ENCODE peak calls at places on chromosomes 11 and 22, in five cellular contexts. E is glutamatergic neuron; B is activated CD8-positive, alpha-beta T cell treated with anti-CD3 and anti-CD28 coated beads for 36 hours; T is CD4-positive, alpha-beta T cell; M is fibroblast of pulmonary artery. Y is an unnamed sample.

GRCh38 chr11:122028561-122028960 is 87.5 kb downstream of the BLID start:
- DNase-seq in E (peak; percentile 18), B (no peak), T (no peak), M (no peak), Y (no peak)

GRCh38 chr11:94089356-94089755 is 39.3 kb upstream of the PANX1 start:
- DNase-seq in E (no peak), B (no peak), T (no peak), M (no peak), Y (no peak)

GRCh38 chr11:124835918-124836317 is 29.3 kb upstream of the ROBO3 start:
- DNase-seq in E (no peak), B (no peak), T (no peak), M (no peak), Y (no peak)

GRCh38 chr22:19707347-19708322 is 6.7 kb upstream of the SEPTIN5 start:
- DNase-seq in E (no peak), B (no peak), T (no peak), M (no peak), Y (no peak)

GRCh38 chr11:5809905-5810792 is 1.4 kb downstream of the OR52N2 start:
- DNase-seq in E (no peak), B (no peak), T (no peak), M (no peak), Y (peak; percentile 28)

GRCh38 chr22:42169055-42169469 is 38.5 kb upstream of the CYP2D6 start:
- DNase-seq in E (peak; percentile 85), B (peak; percentile 89), T (peak; percentile 62), M (peak; percentile 80), Y (peak; percentile 84)

GRCh38 chr11:120781486-120782120 is 242.3 kb upstream of the TBCEL start:
- DNase-seq in E (no peak), B (no peak), T (no peak), M (no peak), Y (no peak)

GRCh38 chr11:129643031-129643721 is 172.5 kb upstream of the TMEM45B start:
- DNase-seq in E (no peak), B (peak; percentile 21), T (no peak), M (peak; percentile 23), Y (no peak)

GRCh38 chr11:41316726-41317125 is 142.7 kb downstream of the LRRC4C start:
- DNase-seq in E (no peak), B (no peak), T (no peak), M (no peak), Y (no peak)

GRCh38 chr11:14768789-14769188 is 123.2 kb downstream of the CYP2R1 start:
- DNase-seq in E (no peak), B (peak; percentile 32), T (no peak), M (no peak), Y (no peak)

GRCh38 chr11:114163231-114163631 is 103.7 kb downstream of the ZBTB16 start:
- DNase-seq in E (no peak), B (no peak), T (no peak), M (peak; percentile 95), Y (no peak)

GRCh38 chr11:118229274-118229847 is 4.5 kb upstream of the JAML start:
- DNase-seq in E (no peak), B (no peak), T (no peak), M (no peak), Y (no peak)

GRCh38 chr11:65426839-65427690 is 4.5 kb downstream of the NEAT1 start:
- DNase-seq in E (no peak), B (peak; percentile 66), T (peak; percentile 45), M (peak; percentile 87), Y (no peak)

GRCh38 chr11:76621466-76621865 is 49.1 kb downstream of the LRRC32 start:
- DNase-seq in E (no peak), B (no peak), T (no peak), M (no peak), Y (no peak)

GRCh38 chr11:68150029-68150428 is 28.8 kb upstream of the CHKA start:
- DNase-seq in E (no peak), B (no peak), T (no peak), M (peak; percentile 93), Y (peak; percentile 48)

GRCh38 chr11:73758451-73758850 is 2.4 kb downstream of the RAB6A start:
- DNase-seq in E (no peak), B (no peak), T (no peak), M (no peak), Y (no peak)

GRCh38 chr11:83252941-83253340 is 33.2 kb downstream of the CCDC90B start:
- DNase-seq in E (no peak), B (no peak), T (no peak), M (no peak), Y (no peak)

GRCh38 chr22:42515896-42516295 is 3.7 kb downstream of the RRP7A start:
- DNase-seq in E (no peak), B (no peak), T (no peak), M (no peak), Y (no peak)

GRCh38 chr11:9535189-9535781 is 38.2 kb upstream of the WEE1 start:
- DNase-seq in E (peak; percentile 82), B (peak; percentile 89), T (peak; percentile 71), M (peak; percentile 90), Y (peak; percentile 84)

GRCh38 chr11:17544181-17544622 is at the start of gene USH1C:
- DNase-seq in E (peak; percentile 41), B (peak; percentile 35), T (no peak), M (no peak), Y (peak; percentile 50)

GRCh38 chr11:9834281-9834680 is 170.4 kb downstream of the SWAP70 start:
- DNase-seq in E (no peak), B (no peak), T (no peak), M (peak; percentile 32), Y (no peak)

GRCh38 chr22:44026066-44026629 is 2.0 kb downstream of the PARVB start:
- DNase-seq in E (no peak), B (no peak), T (no peak), M (no peak), Y (no peak)

GRCh38 chr22:32281092-32281491 is 25.9 kb upstream of the SLC5A4 start:
- DNase-seq in E (no peak), B (no peak), T (no peak), M (peak; percentile 2), Y (no peak)

GRCh38 chr22:47012589-47013365 is 250.3 kb downstream of the TBC1D22A start:
- DNase-seq in E (no peak), B (no peak), T (no peak), M (no peak), Y (no peak)
- TF ChIP-seq CTCF in E (peak; percentile 35), B (no peak), T (no peak), M (peak; percentile 14), Y (peak; percentile 49)

GRCh38 chr22:50625131-50625567 is 2.8 kb downstream of the ARSA start:
- DNase-seq in E (no peak), B (no peak), T (no peak), M (no peak), Y (no peak)

GRCh38 chr22:50624347-50625130 is 3.4 kb downstream of the ARSA start:
- DNase-seq in E (no peak), B (no peak), T (no peak), M (no peak), Y (no peak)

GRCh38 chr22:50626856-50627451 is 998 bp downstream of the ARSA start:
- DNase-seq in E (no peak), B (no peak), T (no peak), M (no peak), Y (no peak)

GRCh38 chr22:50626314-50626855 is 1.6 kb downstream of the ARSA start:
- DNase-seq in E (no peak), B (no peak), T (no peak), M (no peak), Y (no peak)

DNA sequence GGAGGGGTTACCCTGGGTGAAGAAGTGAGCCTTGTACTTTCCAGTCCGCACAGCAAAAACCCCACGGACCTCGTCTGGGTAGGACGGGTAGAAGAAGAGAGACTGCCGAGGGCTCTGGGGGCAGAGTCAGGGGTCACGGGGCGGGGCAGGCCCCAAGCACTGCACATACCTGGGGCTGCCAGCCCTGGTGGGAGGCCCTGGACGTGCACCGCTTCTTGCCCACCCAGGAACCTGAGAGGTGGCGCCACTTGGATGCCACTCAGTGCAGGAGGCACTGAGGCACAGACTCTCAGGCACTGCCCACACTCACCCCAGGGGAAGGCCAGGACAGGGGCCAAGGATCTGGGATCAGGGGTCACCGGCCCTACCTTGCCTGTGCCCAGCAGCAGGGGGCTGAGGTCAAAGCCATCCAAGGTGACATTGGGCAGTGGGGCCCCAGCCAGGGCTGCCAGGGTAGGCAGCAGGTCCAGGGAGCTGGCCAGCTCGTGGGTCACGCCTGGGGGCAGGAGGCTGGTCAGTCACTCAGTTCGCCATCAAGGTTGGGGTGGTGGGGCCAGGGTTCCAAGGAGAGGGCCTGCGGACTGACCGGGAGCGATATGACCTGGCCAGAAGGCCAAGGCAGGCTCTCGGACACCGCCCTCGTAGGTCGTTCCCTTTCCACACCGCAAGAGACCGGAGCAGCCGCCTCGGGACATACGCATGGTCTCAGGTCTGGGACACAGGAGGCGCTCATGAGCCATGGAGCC is 2.2 kb downstream of the ARSA start:
- DNase-seq in E (no peak), B (no peak), T (no peak), M (no peak), Y (peak; percentile 65)
- TF ChIP-seq CTCF in E (no peak), B (no peak), T (no peak), M (no peak), Y (no peak)

DNA sequence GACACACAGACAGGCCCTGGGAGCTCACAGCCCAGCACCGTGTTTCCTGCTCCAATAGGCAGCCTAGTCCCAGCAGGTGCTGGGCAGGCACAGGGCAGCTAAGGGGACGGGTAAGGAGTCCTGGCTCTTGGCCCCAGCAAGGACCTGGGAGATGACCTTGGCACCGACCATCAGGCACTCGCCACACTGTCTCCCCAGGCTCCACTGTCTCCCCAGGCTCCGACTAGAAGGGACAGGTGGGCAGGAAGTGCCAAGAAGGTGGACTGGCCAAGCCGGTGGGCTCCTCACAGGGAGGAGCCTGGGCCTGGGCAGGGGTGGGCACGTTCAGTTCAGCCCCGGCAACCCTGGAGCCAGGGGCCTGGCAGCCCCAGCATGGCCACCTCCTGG is 193.9 kb downstream of the IGLL1 start:
- DNase-seq in E (no peak), B (no peak), T (no peak), M (no peak), Y (no peak)
- TF ChIP-seq CTCF in E (peak; percentile 69), B (peak; percentile 35), T (peak; percentile 35), M (no peak), Y (no peak)

DNA sequence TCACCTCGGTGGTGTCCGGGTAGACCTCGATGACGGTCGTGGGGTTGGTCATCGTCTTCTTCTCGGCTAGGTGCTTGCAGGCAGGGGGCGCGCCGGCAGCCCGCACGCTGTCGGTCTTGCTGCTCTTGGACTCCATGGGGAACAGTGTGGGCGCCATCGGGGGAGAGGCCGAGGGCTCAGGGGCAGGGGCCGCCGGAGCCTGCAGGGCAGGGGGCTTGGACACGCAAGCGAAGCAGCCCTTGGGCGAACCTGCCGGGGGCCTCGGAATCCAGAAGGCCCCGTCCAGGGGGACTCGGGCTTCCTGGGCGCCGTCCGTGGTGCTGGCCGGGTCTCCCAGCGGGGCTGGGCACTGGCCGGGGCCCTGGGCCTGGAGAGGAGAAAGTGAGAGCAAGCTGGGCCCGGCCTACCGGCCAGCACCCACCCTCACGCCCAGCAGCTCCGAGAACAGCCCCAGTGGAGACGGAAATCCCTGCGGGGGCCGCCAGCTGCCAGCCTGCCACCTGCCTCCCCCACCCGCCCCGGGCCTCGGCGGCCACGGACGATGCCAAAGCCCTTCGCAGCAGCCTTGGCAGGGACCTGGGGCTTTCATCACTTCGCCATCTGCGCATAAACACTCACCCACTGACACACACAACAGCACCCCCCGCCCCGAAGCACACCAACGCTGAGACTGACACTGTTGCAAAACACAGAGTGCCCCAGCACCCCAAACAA is 2.5 kb downstream of the IFITM10 start:
- DNase-seq in E (peak; percentile 19), B (no peak), T (no peak), M (no peak), Y (no peak)
- TF ChIP-seq CTCF in E (no peak), B (no peak), T (no peak), M (no peak), Y (no peak)

GRCh38 chr22:29267858-29268510 is at the start of the genes EWSR1 and RHBDD3:
- DNase-seq in E (peak; percentile 96), B (peak; percentile 95), T (peak; percentile 98), M (peak; percentile 98), Y (peak; percentile 97)
- TF ChIP-seq CTCF in E (no peak), B (no peak), T (no peak), M (no peak), Y (no peak)